ENCODE peak calls at places on chromosomes 16 and 17, in five cellular contexts. Y is activated T-helper 1 cell treated with anti-CD3 and anti-CD28 coated beads, Interleukin-12 subunit alpha, Interleukin-12 subunit beta, Interleukin-2, Interleukin-4 antibody, amounts not matched to agents 30 ng/mL and 10 ng/mL and 1 ng/mL, durations not matched to agents 14 hours and 24 hours and 36 hours; C is HTR-8/SVneo; M is immature natural killer cell; J is T-helper 1 cell. Q is an unnamed sample.

GRCh38 chr17:55237268-55237667 is 27.5 kb upstream of the HLF start:
- DNase-seq in Y (no peak), C (no peak), M (no peak), J (no peak), Q (no peak)

GRCh38 chr17:1154704-1155103 is 25.1 kb downstream of the ABR start:
- DNase-seq in C (no peak), Y (no peak), J (no peak), M (no peak), Q (no peak)

GRCh38 chr16:27920391-27920891 is 143.1 kb downstream of the GSG1L start:
- DNase-seq in M (no peak), C (peak; percentile 30), Y (no peak), J (no peak), Q (no peak)

GRCh38 chr16:800834-801488 is 427 bp upstream of the GNG13 start:
- DNase-seq in J (peak; percentile 13), M (no peak), Y (no peak), C (no peak), Q (no peak)

GRCh38 chr17:28878981-28879380 is 18.6 kb downstream of the FLOT2 start:
- DNase-seq in J (no peak), C (peak; percentile 73), M (no peak), Y (no peak), Q (no peak)

GRCh38 chr17:28551421-28552186 is 820 bp downstream of the UNC119 start:
- DNase-seq in Y (no peak), M (no peak), J (no peak), C (peak; percentile 45), Q (no peak)

GRCh38 chr16:2711370-2712062 is 8.5 kb downstream of the PRSS27 start:
- DNase-seq in C (no peak), M (no peak), Y (no peak), J (no peak), Q (no peak)

GRCh38 chr17:78665952-78666920 is 89.0 kb upstream of the DNAH17 start:
- DNase-seq in J (no peak), Y (peak; percentile 44), M (peak; percentile 23), C (no peak), Q (no peak)

GRCh38 chr16:29876578-29877249 is 13.7 kb upstream of the CDIPT start:
- DNase-seq in Y (no peak), C (no peak), M (no peak), J (no peak), Q (no peak)

GRCh38 chr16:66608241-66609138 is 4.0 kb downstream of the CMTM3 start:
- DNase-seq in C (peak; percentile 96), Y (peak; percentile 68), J (peak; percentile 72), M (peak; percentile 65), Q (no peak)

GRCh38 chr17:33241390-33241789 is 51.7 kb downstream of the ASIC2 start:
- DNase-seq in C (no peak), Y (no peak), M (no peak), J (no peak), Q (no peak)

GRCh38 chr17:41600318-41600717 is 12.2 kb downstream of the KRT16 start:
- DNase-seq in J (no peak), M (no peak), C (no peak), Y (no peak), Q (no peak)

GRCh38 chr17:77609553-77610517 is 348.7 kb upstream of the TNRC6C start:
- DNase-seq in Y (peak; percentile 58), C (no peak), M (peak; percentile 45), J (peak; percentile 28), Q (peak; percentile 83)

GRCh38 chr16:6027733-6028132 is 930.1 kb upstream of the EEF2KMT start:
- DNase-seq in C (no peak), M (no peak), Y (no peak), J (no peak), Q (no peak)

GRCh38 chr16:30030011-30030685 is 923 bp downstream of the TLCD3B start:
- DNase-seq in C (no peak), Y (no peak), M (no peak), J (no peak), Q (no peak)

GRCh38 chr17:29066053-29066452 is 23.1 kb downstream of the PIPOX start:
- DNase-seq in M (no peak), Y (no peak), J (no peak), C (no peak), Q (no peak)

GRCh38 chr17:17303010-17303846 is at the start of gene NT5M:
- DNase-seq in C (peak; percentile 93), J (peak; percentile 37), M (peak; percentile 62), Y (peak; percentile 72), Q (no peak)

GRCh38 chr17:49994085-49995054 is 654 bp downstream of the DLX3 start:
- DNase-seq in Y (no peak), J (no peak), C (no peak), M (no peak), Q (peak; percentile 47)

GRCh38 chr17:33732116-33732515 is 439.0 kb upstream of the ASIC2 start:
- DNase-seq in Y (no peak), C (no peak), J (no peak), M (no peak), Q (no peak)

GRCh38 chr17:36849871-36850348 is 87.4 kb upstream of the LHX1 start:
- DNase-seq in Y (peak; percentile 4), J (no peak), C (peak; percentile 92), M (no peak), Q (no peak)

GRCh38 chr16:79434097-79434496 is 166.4 kb downstream of the MAF start:
- DNase-seq in J (no peak), Y (no peak), M (no peak), C (no peak), Q (no peak)

GRCh38 chr17:82921426-82921825 is 81.6 kb upstream of the ZNF750 start:
- DNase-seq in M (no peak), C (no peak), Y (no peak), J (no peak), Q (no peak)

GRCh38 chr16:12706628-12707027 is 97.1 kb downstream of the CPPED1 start:
- DNase-seq in Y (no peak), M (no peak), J (no peak), C (no peak), Q (peak; percentile 65)

GRCh38 chr17:17512866-17513265 is 16.7 kb upstream of the RASD1 start:
- DNase-seq in C (no peak), J (no peak), Y (no peak), M (no peak), Q (no peak)

GRCh38 chr16:25041437-25041836 is 26.3 kb upstream of the ARHGAP17 start:
- DNase-seq in C (no peak), J (no peak), M (no peak), Y (no peak), Q (no peak)

GRCh38 chr17:5552841-5553240 is 31.5 kb downstream of the NLRP1 start:
- DNase-seq in C (no peak), M (no peak), Y (no peak), J (no peak), Q (no peak)

GRCh38 chr17:27241346-27241946 is 52.5 kb upstream of the WSB1 start:
- DNase-seq in Y (no peak), J (no peak), M (no peak), C (no peak), Q (no peak)

GRCh38 chr17:61405686-61406542 is 6.3 kb downstream of the TBX2 start:
- DNase-seq in J (no peak), C (no peak), Y (no peak), M (no peak), Q (peak; percentile 87)

GRCh38 chr17:58319181-58320162 is 9.1 kb downstream of the TSPOAP1 start:
- DNase-seq in C (no peak), Y (no peak), M (no peak), J (no peak), Q (no peak)

GRCh38 chr16:47779201-47780016 is 318.3 kb downstream of the PHKB start:
- DNase-seq in J (no peak), Y (peak; percentile 6), C (no peak), M (no peak), Q (no peak)

GRCh38 chr17:50961282-50962220 is 95.4 kb upstream of the TOB1 start:
- DNase-seq in M (no peak), J (no peak), Y (no peak), C (no peak), Q (no peak)

GRCh38 chr16:16033208-16033717 is 83.8 kb downstream of the ABCC1 start:
- DNase-seq in C (no peak), M (peak; percentile 48), Y (peak; percentile 5), J (no peak), Q (no peak)

GRCh38 chr16:11665071-11665491 is 3.2 kb upstream of the SNN start:
- DNase-seq in J (no peak), C (no peak), M (no peak), Y (no peak), Q (no peak)

Q was measured in mesenteric fat pad.